ENCODE peak calls at places on chromosomes 5 and 9, in nine cellular contexts. G, M, C, J, D, U, E, P and W are unnamed samples.

GRCh38 chr9:19533373-19533772 is 124.6 kb downstream of the ACER2 start:
- DNase-seq in G (peak), M (no peak), C (peak), J (no peak), D (no peak), U (no peak), E (no peak), P (no peak), W (peak)

GRCh38 chr5:95822038-95822407 is 503 bp downstream of the GLRX start:
- DNase-seq in G (peak), M (peak), C (no peak), J (peak), D (peak), U (peak), E (peak), P (peak), W (peak)

GRCh38 chr9:114038724-114039313 is 39.3 kb downstream of the AMBP start:
- DNase-seq in G (no peak), M (no peak), C (no peak), J (peak), D (no peak), U (no peak), E (no peak), P (no peak), W (peak)

GRCh38 chr9:79953908-79954307 is 382.1 kb downstream of the TLE4 start:
- DNase-seq in G (no peak), M (no peak), C (no peak), J (no peak), D (no peak), U (no peak), E (no peak), P (no peak), W (peak)

GRCh38 chr9:4145482-4145881 is 154.4 kb downstream of the GLIS3 start:
- DNase-seq in G (no peak), M (no peak), C (no peak), J (no peak), D (no peak), U (peak), E (no peak), P (no peak), W (peak)

GRCh38 chr5:64506567-64507321 is 929 bp downstream of the RGS7BP start:
- DNase-seq in G (no peak), M (peak), C (no peak), J (no peak), D (no peak), U (no peak), E (no peak), P (no peak), W (no peak)

GRCh38 chr5:14545308-14545707 is 36.3 kb upstream of the OTULINL start:
- DNase-seq in G (no peak), M (no peak), C (no peak), J (no peak), D (no peak), U (no peak), E (no peak), P (no peak), W (no peak)

GRCh38 chr5:56640763-56641406 is 174.5 kb upstream of the MAP3K1 start:
- DNase-seq in G (no peak), M (peak), C (no peak), J (no peak), D (peak), U (no peak), E (no peak), P (peak), W (no peak)

GRCh38 chr9:124197177-124198095 is 60.3 kb upstream of the NEK6 start:
- DNase-seq in G (no peak), M (peak), C (no peak), J (peak), D (peak), U (no peak), E (no peak), P (no peak), W (no peak)

GRCh38 chr5:33925278-33925677 is 10.9 kb upstream of the RXFP3 start:
- DNase-seq in G (no peak), M (no peak), C (no peak), J (no peak), D (no peak), U (no peak), E (no peak), P (no peak), W (no peak)

GRCh38 chr9:104278929-104279500 is 184.9 kb downstream of the SMC2 start:
- DNase-seq in G (no peak), M (no peak), C (no peak), J (no peak), D (no peak), U (no peak), E (no peak), P (no peak), W (no peak)

GRCh38 chr5:83251849-83252248 is 174.5 kb downstream of the XRCC4 start:
- DNase-seq in G (no peak), M (no peak), C (no peak), J (no peak), D (no peak), U (no peak), E (no peak), P (no peak), W (no peak)

GRCh38 chr5:34959323-34959722 is 30.0 kb downstream of the DNAJC21 start:
- DNase-seq in G (peak), M (no peak), C (no peak), J (no peak), D (no peak), U (no peak), E (no peak), P (no peak), W (no peak)

GRCh38 chr5:34957299-34957698 is 27.9 kb downstream of the DNAJC21 start:
- DNase-seq in G (peak), M (no peak), C (no peak), J (no peak), D (no peak), U (no peak), E (no peak), P (no peak), W (no peak)

DNA sequence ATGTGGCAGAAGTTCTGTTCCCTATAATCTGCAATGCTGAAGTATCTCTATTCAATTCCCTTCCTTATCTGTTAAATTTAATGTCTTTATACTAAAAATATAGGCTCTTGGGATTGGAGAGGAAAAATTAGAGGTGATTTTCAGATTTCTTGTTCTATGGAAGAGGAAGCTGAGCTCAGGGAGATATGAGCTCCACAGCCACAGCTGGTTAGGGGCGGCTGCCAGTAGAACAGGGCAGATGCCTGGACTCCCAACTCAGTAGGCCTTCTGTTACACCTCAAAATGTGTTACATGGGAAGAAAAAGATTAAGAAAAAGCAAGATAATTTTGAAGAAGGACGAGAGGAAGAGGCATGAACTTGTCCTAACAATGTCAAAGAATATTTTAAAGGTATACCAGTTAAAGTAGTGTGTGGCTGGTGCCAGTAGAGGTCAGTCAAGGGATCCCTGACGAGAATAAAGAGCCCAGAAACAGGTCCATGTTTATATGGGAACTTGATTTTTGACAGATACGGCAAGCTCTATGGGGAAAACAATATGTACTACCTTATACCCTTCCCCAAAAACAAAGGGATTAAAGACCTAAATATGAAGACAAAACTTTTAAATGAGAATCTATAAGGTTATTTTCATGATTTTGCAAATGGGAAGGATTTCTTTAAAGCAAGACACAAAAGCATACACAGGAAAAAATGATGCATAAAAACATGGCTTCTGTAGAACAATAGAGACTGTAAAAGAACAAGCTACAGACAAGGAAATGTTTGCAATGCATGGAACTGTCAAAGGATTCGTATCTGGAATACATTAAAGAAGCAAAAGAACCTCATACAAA is 28.7 kb downstream of the DNAJC21 start:
- DNase-seq in G (peak), M (no peak), C (peak), J (no peak), D (no peak), U (peak), E (no peak), P (peak), W (no peak)
- TF ChIP-seq POLR2A in G (no peak), M (no peak), C (no peak), J (no peak), D (no peak), U (no peak), E (no peak), P (no peak), W (no peak)

DNA sequence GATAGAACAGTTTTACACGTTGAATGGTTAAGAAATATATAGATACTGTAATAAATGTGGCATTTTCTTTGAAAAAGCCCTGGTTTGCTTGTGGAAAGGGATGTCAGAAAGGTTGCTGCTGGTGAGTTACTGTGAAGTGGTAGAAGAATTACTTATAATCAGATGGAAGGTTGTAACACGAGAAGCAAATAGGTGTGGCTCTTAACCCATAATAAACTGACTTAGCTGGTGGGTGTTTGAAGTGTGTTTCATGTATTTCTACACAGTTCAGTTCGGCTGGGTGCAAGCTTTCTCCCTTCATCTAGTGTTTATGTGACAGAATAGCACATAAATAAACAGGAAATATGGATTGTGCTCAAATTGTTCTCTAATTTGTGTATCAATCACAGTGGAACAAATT is 5.5 kb downstream of the CNOT6 start:
- DNase-seq in G (no peak), M (no peak), C (peak), J (no peak), D (no peak), U (no peak), E (no peak), P (no peak), W (no peak)
- TF ChIP-seq POLR2A in G (no peak), M (no peak), C (no peak), J (no peak), D (no peak), U (no peak), E (no peak), P (no peak), W (no peak)

GRCh38 chr9:78235771-78236510 is at the start of gene CEP78:
- DNase-seq in G (peak), M (peak), C (peak), J (peak), D (peak), U (peak), E (peak), P (peak), W (peak)
- TF ChIP-seq POLR2A in G (peak), M (no peak), C (peak), J (no peak), D (peak), U (peak), E (no peak), P (peak), W (no peak)

DNA sequence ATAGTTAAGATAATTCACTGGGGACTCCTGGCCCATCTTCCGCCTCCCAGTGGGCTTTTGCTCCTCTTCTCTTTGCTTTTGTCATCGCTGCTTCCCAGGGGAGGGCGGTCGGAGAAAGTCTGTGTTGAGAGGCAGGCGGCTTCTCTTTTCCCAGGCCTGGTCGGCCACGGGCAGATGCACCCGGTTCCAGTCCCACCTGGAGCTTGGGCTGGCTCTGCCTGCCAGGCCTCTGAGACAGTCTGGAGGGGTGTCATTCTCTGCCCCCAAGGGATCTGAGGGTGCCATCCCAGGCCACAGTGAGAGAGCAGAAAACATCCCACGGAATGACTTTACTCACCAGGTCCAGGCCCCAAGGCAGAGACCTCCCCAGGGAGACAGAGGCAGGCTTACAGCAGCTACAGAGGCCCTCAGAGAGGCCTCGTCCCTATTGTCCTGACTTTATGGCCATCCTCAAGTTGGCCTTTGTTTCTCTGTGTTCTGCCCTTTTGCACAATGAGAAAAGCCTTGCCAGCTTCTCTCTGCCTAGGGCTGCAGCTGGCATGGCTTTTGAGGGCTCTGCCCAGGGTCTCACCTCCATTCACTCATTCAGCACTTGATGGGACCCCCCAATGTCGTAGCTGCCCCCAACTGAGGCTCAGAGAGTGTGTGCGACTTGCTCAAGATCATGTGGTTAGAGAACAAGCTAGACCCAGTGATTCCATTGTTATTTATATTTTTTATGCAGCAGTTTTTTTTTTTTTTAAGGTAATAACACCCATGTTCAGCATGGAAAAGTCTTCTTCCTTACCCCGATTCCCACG is 44.2 kb upstream of the BOD1 start:
- DNase-seq in G (no peak), M (no peak), C (no peak), J (peak), D (no peak), U (no peak), E (no peak), P (no peak), W (no peak)
- TF ChIP-seq POLR2A in G (no peak), M (no peak), C (no peak), J (no peak), D (no peak), U (no peak), E (no peak), P (no peak), W (no peak)

GRCh38 chr9:127248241-127248640 is 16.3 kb upstream of the GARNL3 start:
- DNase-seq in G (no peak), M (no peak), C (no peak), J (no peak), D (no peak), U (no peak), E (no peak), P (no peak), W (no peak)

GRCh38 chr9:127245637-127246164 is 18.9 kb upstream of the GARNL3 start:
- DNase-seq in G (no peak), M (no peak), C (no peak), J (no peak), D (no peak), U (no peak), E (no peak), P (peak), W (no peak)

GRCh38 chr9:127241354-127241753 is 23.2 kb upstream of the GARNL3 start:
- DNase-seq in G (no peak), M (no peak), C (no peak), J (no peak), D (no peak), U (no peak), E (no peak), P (no peak), W (no peak)

GRCh38 chr9:127249877-127250276 is 14.7 kb upstream of the GARNL3 start:
- DNase-seq in G (no peak), M (no peak), C (no peak), J (no peak), D (no peak), U (no peak), E (no peak), P (no peak), W (no peak)

DNA sequence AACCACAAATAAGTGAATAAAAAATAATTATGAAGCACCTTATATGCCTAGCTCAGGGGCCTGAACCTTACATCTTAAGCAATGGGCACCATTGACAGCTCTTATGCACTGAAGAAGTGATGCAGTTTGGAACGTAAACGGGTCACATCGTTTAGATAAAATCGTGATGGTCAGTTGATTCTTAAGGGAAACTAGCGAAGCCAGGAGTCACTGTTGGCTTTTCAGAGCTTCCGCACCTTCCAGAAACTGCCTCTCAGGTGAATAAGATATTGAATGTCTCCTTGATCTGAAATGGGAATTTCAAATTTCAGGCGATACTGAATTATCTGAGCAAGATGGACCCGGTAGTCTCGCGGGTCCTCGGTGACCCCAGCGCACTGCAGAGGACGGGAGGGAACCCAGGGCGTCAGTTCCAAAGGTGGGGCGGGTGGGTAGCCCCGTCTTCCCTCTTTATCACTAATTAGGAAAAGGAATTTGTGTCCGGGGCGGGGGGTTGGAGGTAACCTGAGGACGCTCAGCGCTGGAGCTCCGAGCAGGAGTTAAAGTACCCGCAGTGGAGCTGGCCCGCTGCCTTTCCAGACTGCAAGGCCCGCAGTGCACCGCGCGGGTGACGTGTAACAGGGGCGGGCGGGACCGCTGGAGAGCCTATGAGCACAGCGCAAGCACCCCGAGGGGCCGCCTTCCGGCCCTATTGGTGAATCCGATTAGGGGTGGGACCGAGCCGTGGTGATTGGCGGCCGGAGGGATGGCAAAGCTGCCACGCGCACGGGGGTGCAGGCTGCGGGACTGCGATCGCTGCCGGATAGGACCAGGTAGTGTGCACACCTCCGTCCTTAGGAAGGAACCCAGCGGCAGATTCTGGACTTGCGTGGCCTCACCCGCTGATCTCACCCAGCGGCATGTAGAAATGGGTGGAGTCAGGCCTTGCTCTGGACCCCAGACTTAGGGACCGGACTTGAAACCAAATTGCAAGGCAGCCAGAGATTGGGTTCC is 19.7 kb upstream of the GARNL3 start:
- DNase-seq in G (peak), M (peak), C (peak), J (peak), D (peak), U (peak), E (peak), P (peak), W (peak)
- TF ChIP-seq POLR2A in G (peak), M (no peak), C (no peak), J (no peak), D (peak), U (peak), E (peak), P (peak), W (no peak)

GRCh38 chr9:132770775-132771310 is 100.6 kb downstream of the GTF3C4 start:
- DNase-seq in G (no peak), M (no peak), C (no peak), J (peak), D (no peak), U (no peak), E (no peak), P (no peak), W (no peak)

GRCh38 chr9:132773093-132773492 is 102.8 kb downstream of the GTF3C4 start:
- DNase-seq in G (no peak), M (no peak), C (no peak), J (peak), D (no peak), U (no peak), E (no peak), P (no peak), W (no peak)

GRCh38 chr9:132773764-132774339 is 103.6 kb downstream of the GTF3C4 start:
- DNase-seq in G (no peak), M (no peak), C (no peak), J (peak), D (no peak), U (no peak), E (no peak), P (no peak), W (peak)

GRCh38 chr9:132769895-132770774 is 99.9 kb downstream of the GTF3C4 start:
- DNase-seq in G (peak), M (peak), C (peak), J (peak), D (peak), U (peak), E (peak), P (peak), W (peak)

DNA sequence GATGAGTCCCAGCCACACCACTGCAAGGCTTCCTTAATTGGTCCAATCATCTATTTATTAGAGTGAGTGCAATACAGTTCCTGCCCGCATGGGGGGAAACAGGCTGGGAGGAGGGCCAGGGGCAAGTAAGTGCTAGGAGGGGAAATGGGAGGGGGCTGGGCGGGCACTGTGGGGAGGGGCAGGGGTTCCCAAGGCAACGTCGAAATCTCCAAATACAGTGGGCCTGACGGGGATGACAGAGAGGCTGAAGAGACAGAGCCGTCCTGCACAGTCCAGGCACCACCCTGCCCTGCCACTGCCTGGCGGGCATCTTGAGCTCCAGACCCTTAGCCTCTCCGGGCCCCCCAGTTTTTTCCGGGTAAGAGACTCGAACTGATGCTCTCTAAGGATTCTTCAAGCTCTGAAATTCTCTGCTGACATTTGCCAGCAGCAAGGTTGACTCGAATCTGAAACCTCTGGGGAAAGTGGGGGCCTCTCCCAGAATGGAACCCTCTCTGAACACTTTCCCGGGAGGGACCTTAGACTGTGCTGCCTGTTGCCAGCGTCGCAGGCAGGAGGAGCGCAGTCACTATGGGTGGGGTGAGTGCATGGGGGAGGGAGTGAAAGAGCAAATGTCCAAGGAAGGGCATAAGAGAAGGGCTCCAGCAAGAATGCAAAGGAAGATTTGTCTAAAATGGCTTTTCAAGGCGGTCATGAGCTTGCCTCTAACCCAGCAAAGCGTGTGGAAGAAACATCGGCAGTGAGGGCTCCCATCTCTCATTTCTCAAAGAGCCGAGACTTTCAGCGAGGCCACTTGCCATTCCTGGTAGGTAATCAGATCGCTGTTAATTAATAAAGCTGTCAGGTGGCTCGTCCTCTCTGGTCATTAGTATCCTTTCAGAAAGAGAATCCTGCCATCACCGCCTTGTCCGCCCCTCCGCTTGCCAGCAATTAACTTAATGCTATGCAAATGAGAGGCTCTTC is 98.9 kb downstream of the GTF3C4 start:
- DNase-seq in G (peak), M (peak), C (peak), J (peak), D (peak), U (peak), E (peak), P (peak), W (no peak)
- TF ChIP-seq POLR2A in G (no peak), M (no peak), C (peak), J (no peak), D (no peak), U (no peak), E (no peak), P (no peak), W (no peak)

GRCh38 chr9:111561165-111561719 is 36.3 kb downstream of the ZNF483 start:
- DNase-seq in G (no peak), M (no peak), C (no peak), J (no peak), D (no peak), U (peak), E (no peak), P (no peak), W (no peak)
- TF ChIP-seq POLR2A in G (no peak), M (no peak), C (no peak), J (no peak), D (no peak), U (no peak), E (no peak), P (no peak), W (no peak)

GRCh38 chr9:37465249-37466036 is at the start of gene ZBTB5:
- DNase-seq in G (peak), M (peak), C (peak), J (peak), D (peak), U (peak), E (peak), P (peak), W (peak)
- TF ChIP-seq POLR2A in G (no peak), M (no peak), C (peak), J (no peak), D (peak), U (peak), E (peak), P (no peak), W (peak)